ENCODE peak calls at places on chromosomes 2 and 18, in six cellular contexts. H is CD8-positive, alpha-beta T cell; W is cardiac fibroblast; V is IMR-90; G is choroid plexus epithelial cell; M is cardiac muscle cell. K is an unnamed sample.
A peak's percentile ranks its signal among the peaks of the same experiment; 100 is the strongest.

GRCh38 chr2:70340921-70341765 is 39.3 kb upstream of the FAM136A start:
- DNase-seq in H (peak; percentile 12), W (peak; percentile 44), V (peak; percentile 26), G (peak; percentile 53), M (peak; percentile 52), K (peak; percentile 53)

GRCh38 chr2:9473308-9473984 is 905 bp upstream of the IAH1 start:
- DNase-seq in H (no peak), W (no peak), V (no peak), G (no peak), M (no peak), K (no peak)

GRCh38 chr2:28578768-28579167 is 82.9 kb downstream of the PLB1 start:
- DNase-seq in H (no peak), W (no peak), V (no peak), G (no peak), M (no peak), K (no peak)

GRCh38 chr18:13597068-13597467 is 129.3 kb downstream of the FAM210A start:
- DNase-seq in H (no peak), W (no peak), V (no peak), G (no peak), M (no peak), K (peak; percentile 1)

GRCh38 chr2:209495855-209496585 is 72.2 kb downstream of the MAP2 start:
- DNase-seq in H (no peak), W (peak; percentile 98), V (peak; percentile 98), G (peak; percentile 98), M (peak; percentile 98), K (peak; percentile 99)

GRCh38 chr2:209259767-209260166 is 164.1 kb upstream of the MAP2 start:
- DNase-seq in H (no peak), W (no peak), V (no peak), G (no peak), M (no peak), K (no peak)

GRCh38 chr18:61953161-61953560 is 60.4 kb upstream of the RNF152 start:
- DNase-seq in H (no peak), W (no peak), V (no peak), G (peak; percentile 19), M (no peak), K (no peak)

GRCh38 chr18:63823516-63824219 is 48.5 kb downstream of the SERPINB7 start:
- DNase-seq in H (no peak), W (peak; percentile 38), V (peak; percentile 77), G (peak; percentile 24), M (peak; percentile 63), K (peak; percentile 51)

GRCh38 chr18:12394428-12394827 is 13.3 kb upstream of the PRELID3A start:
- DNase-seq in H (no peak), W (no peak), V (no peak), G (peak; percentile 19), M (no peak), K (peak; percentile 26)

GRCh38 chr2:148565272-148565894 is 79.2 kb upstream of the EPC2 start:
- DNase-seq in H (no peak), W (peak; percentile 15), V (no peak), G (peak; percentile 22), M (peak; percentile 16), K (peak; percentile 17)

GRCh38 chr2:138369856-138370255 is 131.7 kb upstream of the SPOPL start:
- DNase-seq in H (no peak), W (peak; percentile 43), V (no peak), G (no peak), M (peak; percentile 24), K (peak; percentile 38)

GRCh38 chr2:96747061-96747460 is 7.2 kb upstream of the LMAN2L start:
- DNase-seq in H (no peak), W (no peak), V (no peak), G (no peak), M (no peak), K (no peak)

GRCh38 chr2:218569038-218569431 is 396 bp downstream of the CNOT9 start:
- DNase-seq in H (peak; percentile 35), W (peak; percentile 62), V (peak; percentile 83), G (peak; percentile 79), M (peak; percentile 61), K (peak; percentile 61)

GRCh38 chr18:26547302-26548143 is 830 bp downstream of the KCTD1 start:
- DNase-seq in H (peak; percentile 22), W (peak; percentile 88), V (peak; percentile 84), G (peak; percentile 92), M (peak; percentile 90), K (peak; percentile 89)

GRCh38 chr2:173568054-173568453 is 213.4 kb downstream of the CDCA7 start:
- DNase-seq in H (no peak), W (no peak), V (no peak), G (peak; percentile 30), M (peak; percentile 24), K (peak; percentile 27)

GRCh38 chr2:9358846-9359245 is 64.5 kb downstream of the ITGB1BP1 start:
- DNase-seq in H (no peak), W (peak; percentile 11), V (no peak), G (no peak), M (no peak), K (no peak)

GRCh38 chr2:27086722-27087446 is at the start of gene KHK:
- DNase-seq in H (no peak), W (peak; percentile 20), V (no peak), G (no peak), M (peak; percentile 41), K (no peak)

GRCh38 chr2:12717988-12718661 is 1.4 kb downstream of the TRIB2 start:
- DNase-seq in H (no peak), W (peak; percentile 37), V (peak; percentile 27), G (no peak), M (peak; percentile 49), K (peak; percentile 48)

GRCh38 chr2:37832590-37833197 is 92.4 kb upstream of the RMDN2 start:
- DNase-seq in H (peak; percentile 74), W (peak; percentile 83), V (peak; percentile 86), G (peak; percentile 88), M (peak; percentile 85), K (peak; percentile 86)

GRCh38 chr18:67726882-67727281 is 210.4 kb upstream of the DSEL start:
- DNase-seq in H (no peak), W (no peak), V (no peak), G (no peak), M (no peak), K (no peak)

GRCh38 chr18:28408528-28408927 is 231.6 kb upstream of the CDH2 start:
- DNase-seq in H (no peak), W (no peak), V (no peak), G (no peak), M (no peak), K (no peak)

GRCh38 chr18:57328665-57329064 is 23.7 kb upstream of the ST8SIA3 start:
- DNase-seq in H (no peak), W (no peak), V (no peak), G (no peak), M (no peak), K (no peak)

GRCh38 chr2:220795705-220796104 is 776.4 kb downstream of the EPHA4 start:
- DNase-seq in H (no peak), W (no peak), V (peak; percentile 25), G (no peak), M (no peak), K (no peak)

GRCh38 chr2:25960920-25961319 is 21.4 kb downstream of the KIF3C start:
- DNase-seq in H (no peak), W (peak; percentile 69), V (peak; percentile 63), G (peak; percentile 59), M (peak; percentile 66), K (peak; percentile 80)

GRCh38 chr2:112773091-112773490 is 8.7 kb upstream of the CKAP2L start:
- DNase-seq in H (no peak), W (no peak), V (no peak), G (no peak), M (no peak), K (no peak)

DNA sequence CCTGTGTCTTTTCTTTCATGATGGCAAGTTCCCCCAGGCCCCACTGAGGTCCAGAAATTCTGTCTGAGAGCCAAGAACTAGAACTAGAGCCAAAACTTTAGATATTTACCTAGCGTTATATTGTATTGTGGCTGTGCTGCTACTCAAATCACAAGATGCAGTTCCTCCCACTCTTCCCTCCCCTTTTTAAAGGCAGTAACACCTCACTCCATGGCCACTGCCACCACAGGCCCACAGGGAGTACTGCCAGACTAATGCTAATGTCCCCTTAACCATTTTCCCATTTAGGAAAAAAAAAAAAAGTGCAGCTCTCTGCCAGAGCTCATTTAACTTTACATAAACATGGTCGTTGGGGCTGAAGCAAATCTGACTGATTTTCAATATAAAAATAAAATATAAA is 99.7 kb upstream of the KYNU start:
- DNase-seq in H (no peak), W (no peak), V (no peak), G (no peak), M (no peak), K (no peak)
- TF ChIP-seq CTCF in H (no peak), W (no peak), V (no peak), G (no peak), M (no peak), K (no peak)

GRCh38 chr18:79520473-79521390 is 125.0 kb downstream of the NFATC1 start:
- DNase-seq in H (no peak), W (no peak), V (no peak), G (no peak), M (no peak), K (no peak)
- H3K4me3 ChIP-seq in H (peak overlapping the region; percentile 22), W (no peak overlapping the region), V (no peak overlapping the region), G (no peak overlapping the region), M (no peak overlapping the region), K (no peak overlapping the region)

GRCh38 chr2:15593327-15593705 is 1.6 kb downstream of the DDX1 start:
- DNase-seq in H (no peak), W (no peak), V (no peak), G (no peak), M (no peak), K (no peak)

GRCh38 chr2:15594291-15595256 is 2.9 kb downstream of the DDX1 start:
- DNase-seq in H (no peak), W (no peak), V (no peak), G (no peak), M (no peak), K (no peak)

GRCh38 chr2:15591373-15591691 is 336 bp upstream of the DDX1 start:
- DNase-seq in H (no peak), W (no peak), V (no peak), G (no peak), M (no peak), K (no peak)

GRCh38 chr2:15588329-15588919 is 3.2 kb upstream of the DDX1 start:
- DNase-seq in H (no peak), W (peak; percentile 58), V (peak; percentile 54), G (peak; percentile 77), M (peak; percentile 62), K (peak; percentile 70)

DNA sequence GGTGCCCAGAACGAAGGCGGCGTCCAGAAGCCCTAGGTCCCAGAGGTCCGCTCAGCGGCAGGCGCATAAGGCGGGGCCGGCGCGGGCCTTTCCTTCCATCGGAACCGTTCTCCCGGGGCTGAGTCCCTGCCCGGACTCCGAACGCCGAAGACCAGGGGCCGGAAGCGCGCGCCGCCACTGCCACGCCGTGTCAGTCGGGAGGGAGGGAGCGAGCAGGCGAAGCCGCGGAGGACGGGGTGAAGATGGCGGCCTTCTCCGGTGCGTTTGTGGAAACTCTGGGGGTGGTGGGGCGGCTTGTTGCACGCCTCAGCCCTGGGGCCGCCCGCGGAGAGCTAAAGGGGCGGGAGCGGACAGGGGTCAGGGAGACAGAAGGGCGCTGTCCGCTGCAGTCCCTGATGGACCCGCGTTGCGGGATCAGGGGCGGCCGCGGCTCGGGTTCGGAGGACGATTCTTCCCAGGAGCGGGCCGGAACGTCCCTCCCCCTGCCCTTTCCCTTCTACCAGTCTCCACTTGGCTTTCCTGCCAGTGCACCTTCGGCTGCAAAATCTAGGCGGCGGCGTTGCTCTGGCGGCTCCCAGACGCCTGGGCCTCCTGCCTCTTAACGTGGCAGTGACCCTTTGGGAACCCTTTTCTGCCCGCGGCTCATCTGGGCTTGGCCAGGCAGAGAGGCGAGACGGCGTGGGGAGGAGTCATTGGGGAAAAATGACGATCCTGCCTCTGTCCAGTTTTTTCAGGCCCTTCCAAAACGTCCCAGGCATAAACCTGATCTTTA is at the start of gene DDX1:
- DNase-seq in H (peak; percentile 83), W (peak; percentile 91), V (peak; percentile 79), G (peak; percentile 89), M (peak; percentile 92), K (peak; percentile 87)
- TF ChIP-seq CTCF in H (no peak), W (no peak), V (no peak), G (no peak), M (no peak), K (no peak)

GRCh38 chr2:134453973-134454372 is 200.1 kb downstream of the MGAT5 start:
- DNase-seq in H (no peak), W (no peak), V (no peak), G (no peak), M (no peak), K (no peak)
- H3K4me3 ChIP-seq in H (no peak overlapping the region), W (no peak overlapping the region), V (no peak overlapping the region), G (no peak overlapping the region), M (no peak overlapping the region), K (no peak overlapping the region)